ENCODE peak calls at places on chromosomes 2 and 18, in six cellular contexts. G, T, F, X, S and A are unnamed samples.

GRCh38 chr2:20897874-20898453 is 75.1 kb upstream of the LDAH start:
- DNase-seq in G (no peak), T (no peak), F (no peak), X (no peak), S (no peak), A (no peak)

GRCh38 chr2:32624813-32625212 is 3.0 kb upstream of the TTC27 start:
- DNase-seq in G (no peak), T (no peak), F (no peak), X (no peak), S (no peak), A (no peak)

GRCh38 chr18:64639536-64639935 is 490.6 kb upstream of the LINC00305 start:
- DNase-seq in G (no peak), T (no peak), F (no peak), X (no peak), S (no peak), A (no peak)

GRCh38 chr18:71047882-71048281 is 759.0 kb downstream of the SOCS6 start:
- DNase-seq in G (no peak), T (no peak), F (no peak), X (no peak), S (no peak), A (no peak)

GRCh38 chr2:45210466-45211195 is 201.4 kb upstream of the SIX2 start:
- DNase-seq in G (peak), T (no peak), F (no peak), X (no peak), S (no peak), A (no peak)

GRCh38 chr2:74458957-74459290 is 686 bp downstream of the WBP1 start:
- DNase-seq in G (no peak), T (no peak), F (no peak), X (no peak), S (peak), A (no peak)

GRCh38 chr2:152240559-152241231 is 65.1 kb upstream of the STAM2 start:
- DNase-seq in G (no peak), T (no peak), F (no peak), X (no peak), S (no peak), A (no peak)

GRCh38 chr18:63147973-63148372 is 171.6 kb downstream of the BCL2 start:
- DNase-seq in G (no peak), T (no peak), F (no peak), X (no peak), S (no peak), A (no peak)

GRCh38 chr18:76386886-76387285 is 108.2 kb downstream of the ZNF516 start:
- DNase-seq in G (no peak), T (no peak), F (no peak), X (no peak), S (no peak), A (no peak)

GRCh38 chr2:164186596-164186995 is 434.7 kb downstream of the GRB14 start:
- DNase-seq in G (no peak), T (no peak), F (no peak), X (no peak), S (no peak), A (no peak)

GRCh38 chr2:114550895-114551793 is 108.7 kb downstream of the DPP10 start:
- DNase-seq in G (peak), T (no peak), F (peak), X (peak), S (peak), A (peak)

GRCh38 chr18:8283901-8284585 is 325.2 kb upstream of the RAB12 start:
- DNase-seq in G (no peak), T (no peak), F (no peak), X (no peak), S (no peak), A (no peak)

GRCh38 chr18:10949655-10950054 is 199.7 kb downstream of the PIEZO2 start:
- DNase-seq in G (no peak), T (no peak), F (no peak), X (no peak), S (no peak), A (no peak)

GRCh38 chr2:23009545-23010149 is 375.3 kb upstream of the KLHL29 start:
- DNase-seq in G (no peak), T (no peak), F (no peak), X (peak), S (no peak), A (peak)

GRCh38 chr2:215241791-215242305 is 70.0 kb upstream of the ATIC start:
- DNase-seq in G (no peak), T (no peak), F (no peak), X (no peak), S (no peak), A (no peak)

GRCh38 chr18:58202406-58202730 is 158.3 kb downstream of the NEDD4L start:
- DNase-seq in G (no peak), T (no peak), F (no peak), X (peak), S (peak), A (no peak)

DNA sequence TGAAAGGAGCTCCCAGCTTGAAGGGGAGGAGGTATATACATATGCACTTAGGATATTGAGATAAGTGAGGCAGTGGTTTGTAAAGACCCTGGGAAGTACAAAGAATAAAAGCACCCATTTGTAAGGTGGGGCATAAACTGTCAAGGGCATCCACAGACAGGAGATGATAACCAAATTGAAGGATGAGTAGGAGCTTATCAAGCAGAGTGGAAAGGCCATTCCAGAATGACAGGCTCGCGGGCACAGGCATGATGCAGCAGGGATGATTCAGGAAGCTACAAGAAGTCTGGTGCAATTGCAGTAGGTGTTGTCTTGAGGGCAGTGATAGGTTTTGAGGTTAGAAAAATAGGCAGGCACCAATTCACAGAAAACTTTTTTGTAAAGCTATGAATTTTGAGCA is 504.8 kb downstream of the PIK3C3 start:
- DNase-seq in G (no peak), T (no peak), F (no peak), X (no peak), S (no peak), A (no peak)
- TF ChIP-seq EP300 in G (no peak), T (no peak), F (no peak), X (no peak), S (no peak), A (no peak)

DNA sequence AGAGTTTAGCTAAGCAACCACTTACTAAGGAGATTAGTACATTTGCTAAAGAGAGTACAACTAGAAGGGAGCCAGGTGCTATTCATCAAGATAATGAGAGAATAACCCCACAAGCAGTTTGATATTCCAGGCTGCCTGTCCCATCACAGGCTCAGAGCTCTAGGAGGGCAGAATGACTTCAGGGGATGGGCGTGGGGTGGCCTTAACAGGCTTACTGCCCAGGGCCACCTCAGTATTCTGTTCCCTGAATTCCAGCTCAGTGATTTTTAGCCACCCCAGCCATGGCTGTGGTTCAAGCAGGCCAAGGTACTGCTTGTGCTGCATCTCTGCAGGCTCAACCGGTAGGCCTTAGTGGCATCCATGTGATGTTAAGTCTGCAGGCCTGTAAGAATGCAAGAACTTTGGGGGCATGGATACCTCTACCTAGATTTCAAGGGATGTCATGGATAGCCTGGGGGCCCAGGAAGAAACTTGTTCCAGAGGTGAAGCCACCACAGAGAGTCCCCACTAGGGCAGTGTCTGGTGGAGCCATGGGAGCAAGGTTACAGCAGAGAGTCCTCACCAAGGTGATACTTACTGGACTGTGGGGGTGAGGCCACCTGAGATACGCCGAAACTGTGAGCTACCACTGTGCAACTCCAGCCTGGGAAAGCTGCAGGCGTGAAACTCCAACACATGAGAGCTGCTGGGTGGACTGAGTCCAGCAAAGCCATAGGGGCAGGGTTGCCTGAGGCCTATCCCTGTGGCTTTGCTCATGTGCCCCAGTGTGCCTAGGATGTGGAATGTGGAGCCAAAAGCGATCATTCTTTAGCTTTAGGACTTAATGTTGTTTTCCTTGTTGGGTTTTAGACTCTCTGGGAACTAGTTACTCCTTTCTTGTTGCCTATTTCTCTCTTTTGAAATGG is 107.7 kb downstream of the EHBP1 start:
- DNase-seq in G (no peak), T (no peak), F (no peak), X (no peak), S (no peak), A (no peak)
- TF ChIP-seq EP300 in G (no peak), T (no peak), F (no peak), X (no peak), S (no peak), A (no peak)

DNA sequence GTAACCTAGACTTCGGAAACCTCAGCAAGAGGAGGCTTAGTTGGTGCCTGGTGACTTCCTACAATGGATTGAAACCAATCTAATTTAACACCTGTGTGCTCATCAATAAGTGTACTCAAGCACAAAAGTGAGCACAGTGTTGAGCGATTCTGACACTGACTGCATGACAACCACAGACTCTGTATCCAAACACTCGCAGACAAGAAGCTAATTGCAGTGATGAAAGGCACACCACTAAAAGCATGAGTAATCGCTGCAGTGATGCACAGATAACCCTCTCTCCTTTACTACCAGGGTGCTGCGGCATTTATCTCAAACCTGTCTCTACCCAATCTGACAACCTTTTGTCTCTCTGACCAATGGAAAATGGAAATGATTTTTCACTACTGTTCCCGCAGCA is 168.1 kb downstream of the AFF3 start:
- DNase-seq in G (no peak), T (no peak), F (no peak), X (no peak), S (peak), A (no peak)
- TF ChIP-seq EP300 in G (no peak), T (no peak), F (no peak), X (no peak), S (peak), A (no peak)

DNA sequence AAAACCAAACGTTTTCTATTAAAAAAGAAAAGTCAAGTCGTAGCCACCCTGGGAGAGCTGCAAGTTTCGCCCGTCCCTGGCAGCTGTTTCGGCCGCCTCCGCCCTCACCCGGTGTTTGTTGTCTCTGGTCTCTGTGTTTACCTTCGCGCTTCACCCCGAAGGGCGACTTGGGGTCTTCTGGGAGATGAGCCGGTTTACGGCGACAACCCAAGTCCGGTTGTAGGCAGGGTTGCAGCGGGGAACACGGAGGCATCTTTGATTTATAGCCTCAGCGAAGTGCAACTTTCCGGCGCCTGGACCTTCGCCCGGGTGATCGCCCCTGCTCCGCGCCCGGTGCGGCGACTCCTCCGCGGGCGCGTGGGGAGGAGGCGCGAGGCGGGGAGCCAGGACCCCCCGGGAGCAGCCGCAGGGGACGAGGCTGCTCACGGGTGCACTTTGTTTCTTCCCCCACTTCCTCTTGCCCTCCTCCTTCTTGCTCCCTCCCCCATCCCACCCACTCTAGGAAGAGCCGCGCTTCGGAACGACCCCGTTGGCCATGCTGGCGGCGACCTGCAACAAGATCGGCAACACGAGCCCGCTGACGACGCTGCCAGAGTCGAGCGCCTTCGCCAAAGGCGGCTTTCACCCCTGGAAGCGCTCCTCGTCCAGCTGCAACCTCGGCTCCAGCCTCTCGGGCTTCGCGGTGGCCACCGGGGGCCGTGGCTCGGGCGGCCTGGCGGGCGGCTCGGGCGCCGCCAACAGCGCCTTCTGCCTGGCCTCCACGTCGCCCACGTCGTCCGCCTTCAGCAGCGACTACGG is 1.1 kb downstream of the SP9 start:
- DNase-seq in G (peak), T (no peak), F (no peak), X (no peak), S (peak), A (no peak)
- TF ChIP-seq EP300 in G (no peak), T (no peak), F (no peak), X (no peak), S (no peak), A (no peak)

GRCh38 chr18:12242658-12243260 is 11.4 kb upstream of the CIDEA start:
- DNase-seq in G (no peak), T (no peak), F (no peak), X (no peak), S (no peak), A (no peak)

GRCh38 chr18:12247946-12248345 is 6.2 kb upstream of the CIDEA start:
- DNase-seq in G (no peak), T (no peak), F (no peak), X (no peak), S (no peak), A (no peak)

GRCh38 chr18:12246849-12247808 is 7.0 kb upstream of the CIDEA start:
- DNase-seq in G (peak), T (no peak), F (no peak), X (no peak), S (peak), A (no peak)

GRCh38 chr18:12248926-12249720 is 5.0 kb upstream of the CIDEA start:
- DNase-seq in G (no peak), T (no peak), F (no peak), X (no peak), S (no peak), A (no peak)

GRCh38 chr18:12245793-12246135 is 8.4 kb upstream of the CIDEA start:
- DNase-seq in G (no peak), T (no peak), F (no peak), X (no peak), S (no peak), A (no peak)
- TF ChIP-seq EP300 in G (no peak), T (no peak), F (no peak), X (no peak), S (no peak), A (no peak)

DNA sequence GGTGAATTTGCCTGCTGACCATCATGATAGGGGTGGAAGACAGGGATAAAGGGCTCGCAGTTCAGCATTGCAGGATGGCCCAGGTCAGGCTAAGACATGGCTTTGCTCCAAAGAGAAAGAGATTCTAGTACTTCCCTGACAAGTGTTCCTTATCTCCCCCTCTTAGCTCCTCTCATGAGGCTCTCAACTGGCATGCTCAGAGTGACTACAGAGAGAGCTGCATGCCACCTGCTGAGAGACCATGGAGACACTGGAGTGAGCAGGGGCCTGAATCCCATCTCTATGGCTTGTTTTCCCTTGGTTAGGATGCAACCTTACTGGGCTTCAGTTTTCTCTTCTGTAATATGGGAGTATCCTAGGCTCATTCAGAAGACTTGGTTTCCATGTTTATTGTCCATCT is 94.3 kb downstream of the ARHGAP15 start:
- DNase-seq in G (no peak), T (no peak), F (no peak), X (no peak), S (no peak), A (no peak)
- TF ChIP-seq EP300 in G (no peak), T (no peak), F (no peak), X (no peak), S (no peak), A (no peak)

DNA sequence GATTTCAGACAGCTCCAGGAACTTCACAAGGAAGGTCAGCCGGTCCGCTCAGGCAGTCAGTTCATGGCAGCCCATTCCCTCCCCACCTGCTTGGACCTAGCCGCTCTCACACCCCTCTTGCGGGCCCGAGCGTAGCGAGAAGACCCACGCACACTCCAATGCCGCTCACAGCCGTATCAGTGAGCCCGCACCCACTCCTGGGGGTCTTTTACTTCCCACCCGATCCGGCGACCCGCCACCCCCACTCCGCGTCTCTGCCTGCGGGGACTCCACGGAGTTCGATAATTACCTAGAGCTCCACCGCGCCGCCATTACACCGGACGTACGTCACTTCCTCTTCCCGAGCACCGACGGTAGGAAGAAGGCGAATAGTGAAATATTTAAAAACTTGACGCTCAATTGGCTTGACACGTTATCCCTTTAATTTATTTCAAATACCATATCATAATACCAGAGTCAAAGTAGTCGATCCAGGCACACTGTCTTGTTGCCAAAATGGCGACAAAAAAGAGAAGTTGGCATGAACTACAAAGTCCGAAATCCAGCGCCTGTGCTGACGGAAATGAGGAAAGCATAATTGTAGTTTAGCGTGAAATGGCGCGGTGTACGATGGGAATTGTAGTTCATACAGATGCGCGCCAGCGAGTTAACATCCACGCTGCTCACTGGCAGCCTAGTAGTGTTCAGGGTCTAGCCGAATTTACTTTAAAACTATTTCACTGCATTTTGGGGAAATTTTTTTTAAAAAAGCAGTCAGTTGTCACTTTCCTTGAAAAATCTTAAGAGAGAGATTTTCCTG is at the start of gene CWC22:
- DNase-seq in G (peak), T (peak), F (peak), X (peak), S (peak), A (peak)
- TF ChIP-seq EP300 in G (no peak), T (no peak), F (peak), X (no peak), S (no peak), A (peak)

GRCh38 chr2:10753156-10753555 is 31.7 kb downstream of the ATP6V1C2 start:
- DNase-seq in G (no peak), T (no peak), F (no peak), X (no peak), S (no peak), A (no peak)

GRCh38 chr2:10752236-10752635 is 30.8 kb downstream of the ATP6V1C2 start:
- DNase-seq in G (no peak), T (no peak), F (no peak), X (peak), S (no peak), A (no peak)

GRCh38 chr2:10757814-10758286 is 36.4 kb downstream of the ATP6V1C2 start:
- DNase-seq in G (no peak), T (no peak), F (no peak), X (no peak), S (no peak), A (no peak)

GRCh38 chr2:10753876-10754275 is 32.4 kb downstream of the ATP6V1C2 start:
- DNase-seq in G (no peak), T (no peak), F (no peak), X (no peak), S (no peak), A (no peak)

GRCh38 chr2:10755621-10756020 is 34.2 kb downstream of the ATP6V1C2 start:
- DNase-seq in G (no peak), T (no peak), F (no peak), X (no peak), S (no peak), A (no peak)
- TF ChIP-seq EP300 in G (no peak), T (no peak), F (no peak), X (no peak), S (no peak), A (no peak)

DNA sequence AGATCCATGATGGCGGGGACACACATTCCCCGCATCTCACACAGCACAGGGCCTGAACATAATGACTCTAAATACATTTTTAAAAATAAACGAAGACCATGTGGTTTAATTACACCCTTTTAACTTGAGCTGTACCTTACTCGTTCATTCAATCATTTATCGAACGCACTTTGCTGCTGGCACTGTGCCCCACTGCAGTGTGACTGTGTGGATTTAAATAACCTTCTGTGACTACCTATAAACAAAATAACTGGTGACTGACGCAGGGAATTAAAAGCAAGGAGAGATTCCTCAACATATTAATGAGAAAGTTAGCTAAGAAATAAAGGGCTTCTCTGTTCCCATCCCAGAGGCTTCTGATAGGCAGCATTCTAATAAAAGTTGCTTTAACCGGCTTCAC is 10.9 kb upstream of the FZD7 start:
- DNase-seq in G (no peak), T (no peak), F (no peak), X (no peak), S (no peak), A (no peak)
- TF ChIP-seq EP300 in G (no peak), T (no peak), F (no peak), X (no peak), S (no peak), A (no peak)